ENCODE peak calls at places on chromosomes 7 and 10, in six cellular contexts. One of them, this sample, is unnamed.

GRCh38 chr10:55191236-55191860 is 390.3 kb upstream of the PCDH15 start:
- DNase-seq in transverse colon: no peak
- DNase-seq in stomach: no peak
- DNase-seq in spleen: no peak
- DNase-seq in esophagus muscularis mucosa: no peak
- DNase-seq in GM12891: no peak
- DNase-seq in this sample: no peak

GRCh38 chr10:75662715-75663114 is 231.3 kb downstream of the LRMDA start:
- DNase-seq in transverse colon: peak; percentile 37
- DNase-seq in stomach: no peak
- DNase-seq in spleen: no peak
- DNase-seq in esophagus muscularis mucosa: peak; percentile 93
- DNase-seq in GM12891: no peak
- DNase-seq in this sample: no peak

GRCh38 chr10:127386606-127387327 is 162.3 kb upstream of the NPS start:
- DNase-seq in transverse colon: no peak
- DNase-seq in stomach: no peak
- DNase-seq in spleen: no peak
- DNase-seq in esophagus muscularis mucosa: no peak
- DNase-seq in GM12891: no peak
- DNase-seq in this sample: no peak

GRCh38 chr7:36317276-36317675 is 72.4 kb upstream of the ANLN start:
- DNase-seq in transverse colon: no peak
- DNase-seq in stomach: no peak
- DNase-seq in spleen: no peak
- DNase-seq in esophagus muscularis mucosa: no peak
- DNase-seq in GM12891: no peak
- DNase-seq in this sample: no peak

GRCh38 chr10:7094781-7095180 is 316.1 kb downstream of the SFMBT2 start:
- DNase-seq in transverse colon: no peak
- DNase-seq in stomach: no peak
- DNase-seq in spleen: no peak
- DNase-seq in esophagus muscularis mucosa: no peak
- DNase-seq in GM12891: no peak
- DNase-seq in this sample: no peak

GRCh38 chr7:51023547-51023946 is 240.9 kb upstream of the GRB10 start:
- DNase-seq in transverse colon: no peak
- DNase-seq in stomach: no peak
- DNase-seq in spleen: no peak
- DNase-seq in esophagus muscularis mucosa: peak; percentile 74
- DNase-seq in GM12891: no peak
- DNase-seq in this sample: no peak

GRCh38 chr10:119412831-119413737 is 129.4 kb downstream of the RGS10 start:
- DNase-seq in transverse colon: no peak
- DNase-seq in stomach: no peak
- DNase-seq in spleen: no peak
- DNase-seq in esophagus muscularis mucosa: no peak
- DNase-seq in GM12891: no peak
- DNase-seq in this sample: no peak

GRCh38 chr10:132477066-132477397 is 60.6 kb upstream of the INPP5A start:
- DNase-seq in transverse colon: no peak
- DNase-seq in stomach: no peak
- DNase-seq in spleen: no peak
- DNase-seq in esophagus muscularis mucosa: no peak
- DNase-seq in GM12891: no peak
- DNase-seq in this sample: no peak

GRCh38 chr7:122137291-122138077 is 6.6 kb downstream of the AASS start:
- DNase-seq in transverse colon: no peak
- DNase-seq in stomach: no peak
- DNase-seq in spleen: no peak
- DNase-seq in esophagus muscularis mucosa: no peak
- DNase-seq in GM12891: no peak
- DNase-seq in this sample: no peak

GRCh38 chr10:15642095-15642494 is 77.6 kb downstream of the ITGA8 start:
- DNase-seq in transverse colon: no peak
- DNase-seq in stomach: no peak
- DNase-seq in spleen: no peak
- DNase-seq in esophagus muscularis mucosa: no peak
- DNase-seq in GM12891: no peak
- DNase-seq in this sample: no peak

GRCh38 chr10:12195603-12196506 is at the start of the genes CDC123 and NUDT5:
- DNase-seq in transverse colon: peak; percentile 89
- DNase-seq in stomach: peak; percentile 86
- DNase-seq in spleen: peak; percentile 95
- DNase-seq in esophagus muscularis mucosa: peak; percentile 96
- DNase-seq in GM12891: peak; percentile 72
- DNase-seq in this sample: peak; percentile 75

GRCh38 chr7:2738110-2738509 is 50.1 kb downstream of the AMZ1 start:
- DNase-seq in transverse colon: peak; percentile 41
- DNase-seq in stomach: peak; percentile 26
- DNase-seq in spleen: peak; percentile 70
- DNase-seq in esophagus muscularis mucosa: no peak
- DNase-seq in GM12891: no peak
- DNase-seq in this sample: no peak
- TF ChIP-seq POLR2A in transverse colon: peak; percentile 10
- TF ChIP-seq POLR2A in stomach: no peak
- TF ChIP-seq POLR2A in spleen: no peak
- TF ChIP-seq POLR2A in esophagus muscularis mucosa: no peak
- TF ChIP-seq POLR2A in GM12891: no peak
- TF ChIP-seq POLR2A in this sample: no peak

DNA sequence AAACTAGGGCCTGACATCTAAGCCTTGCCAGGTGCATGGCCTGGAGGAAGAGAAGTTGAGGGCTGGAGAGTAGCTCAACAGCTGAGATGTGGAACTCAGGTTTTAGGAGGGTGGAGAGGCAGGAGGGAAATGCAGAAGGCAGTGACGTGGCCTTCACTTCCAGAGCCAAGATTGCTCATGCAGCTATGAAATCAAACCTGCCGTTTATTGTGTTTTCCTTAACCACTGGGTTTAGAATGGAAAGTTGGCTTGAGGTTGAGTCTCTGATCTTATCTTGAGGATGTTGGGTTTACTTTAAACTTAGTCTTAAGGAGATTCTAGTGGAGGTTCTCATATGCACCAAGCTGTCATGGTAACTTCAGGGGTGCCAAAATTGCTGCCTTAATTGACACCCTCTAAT is 178.6 kb downstream of the SORCS3 start:
- DNase-seq in transverse colon: no peak
- DNase-seq in stomach: no peak
- DNase-seq in spleen: no peak
- DNase-seq in esophagus muscularis mucosa: no peak
- DNase-seq in GM12891: no peak
- DNase-seq in this sample: no peak
- TF ChIP-seq POLR2AphosphoS5 in transverse colon: no peak
- TF ChIP-seq POLR2AphosphoS5 in stomach: no peak
- TF ChIP-seq POLR2AphosphoS5 in spleen: no peak
- TF ChIP-seq POLR2AphosphoS5 in esophagus muscularis mucosa: no peak
- TF ChIP-seq POLR2AphosphoS5 in GM12891: no peak
- TF ChIP-seq POLR2AphosphoS5 in this sample: no peak

DNA sequence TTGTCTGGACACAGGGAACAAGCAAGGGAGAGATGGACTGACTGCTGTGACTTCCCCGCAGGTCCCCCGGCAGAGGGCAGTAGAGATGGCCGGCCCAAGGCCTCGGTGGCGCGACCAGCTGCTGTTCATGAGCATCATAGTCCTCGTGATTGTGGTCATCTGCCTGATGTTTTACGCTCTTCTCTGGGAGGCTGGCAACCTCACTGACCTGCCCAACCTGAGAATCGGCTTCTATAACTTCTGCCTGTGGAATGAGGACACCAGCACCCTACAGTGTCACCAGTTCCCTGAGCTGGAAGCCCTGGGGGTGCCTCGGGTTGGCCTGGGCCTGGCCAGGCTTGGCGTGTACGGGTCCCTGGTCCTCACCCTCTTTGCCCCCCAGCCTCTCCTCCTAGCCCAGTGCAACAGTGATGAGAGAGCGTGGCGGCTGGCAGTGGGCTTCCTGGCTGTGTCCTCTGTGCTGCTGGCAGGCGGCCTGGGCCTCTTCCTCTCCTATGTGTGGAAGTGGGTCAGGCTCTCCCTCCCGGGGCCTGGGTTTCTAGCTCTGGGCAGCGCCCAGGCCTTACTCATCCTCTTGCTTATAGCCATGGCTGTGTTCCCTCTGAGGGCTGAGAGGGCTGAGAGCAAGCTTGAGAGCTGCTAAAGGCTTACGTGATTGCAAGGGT is 6.0 kb downstream of the CYREN start:
- DNase-seq in transverse colon: no peak
- DNase-seq in stomach: no peak
- DNase-seq in spleen: peak; percentile 84
- DNase-seq in esophagus muscularis mucosa: no peak
- DNase-seq in GM12891: no peak
- DNase-seq in this sample: no peak
- TF ChIP-seq POLR2A in transverse colon: no peak
- TF ChIP-seq POLR2A in stomach: no peak
- TF ChIP-seq POLR2A in spleen: no peak
- TF ChIP-seq POLR2A in esophagus muscularis mucosa: no peak
- TF ChIP-seq POLR2A in GM12891: peak; percentile 50
- TF ChIP-seq POLR2A in this sample: no peak

GRCh38 chr10:46267132-46267985 is 19.4 kb upstream of the ANTXRL start:
- DNase-seq in transverse colon: no peak
- DNase-seq in stomach: peak; percentile 9
- DNase-seq in spleen: no peak
- DNase-seq in esophagus muscularis mucosa: no peak
- DNase-seq in GM12891: no peak
- DNase-seq in this sample: no peak

GRCh38 chr10:46264737-46265368 is 21.9 kb upstream of the ANTXRL start:
- DNase-seq in transverse colon: no peak
- DNase-seq in stomach: peak; percentile 18
- DNase-seq in spleen: peak; percentile 61
- DNase-seq in esophagus muscularis mucosa: peak; percentile 85
- DNase-seq in GM12891: no peak
- DNase-seq in this sample: no peak

GRCh38 chr10:46266506-46266985 is 20.3 kb upstream of the ANTXRL start:
- DNase-seq in transverse colon: no peak
- DNase-seq in stomach: peak; percentile 21
- DNase-seq in spleen: peak; percentile 81
- DNase-seq in esophagus muscularis mucosa: no peak
- DNase-seq in GM12891: no peak
- DNase-seq in this sample: no peak

GRCh38 chr10:46263831-46264268 is 22.9 kb upstream of the ANTXRL start:
- DNase-seq in transverse colon: no peak
- DNase-seq in stomach: peak; percentile 14
- DNase-seq in spleen: peak; percentile 50
- DNase-seq in esophagus muscularis mucosa: no peak
- DNase-seq in GM12891: no peak
- DNase-seq in this sample: no peak

GRCh38 chr10:46265981-46266505 is 20.8 kb upstream of the ANTXRL start:
- DNase-seq in transverse colon: no peak
- DNase-seq in stomach: peak; percentile 19
- DNase-seq in spleen: peak; percentile 76
- DNase-seq in esophagus muscularis mucosa: no peak
- DNase-seq in GM12891: no peak
- DNase-seq in this sample: no peak
- TF ChIP-seq POLR2AphosphoS5 in transverse colon: no peak
- TF ChIP-seq POLR2AphosphoS5 in stomach: no peak
- TF ChIP-seq POLR2AphosphoS5 in spleen: no peak
- TF ChIP-seq POLR2AphosphoS5 in esophagus muscularis mucosa: no peak
- TF ChIP-seq POLR2AphosphoS5 in GM12891: no peak
- TF ChIP-seq POLR2AphosphoS5 in this sample: no peak

DNA sequence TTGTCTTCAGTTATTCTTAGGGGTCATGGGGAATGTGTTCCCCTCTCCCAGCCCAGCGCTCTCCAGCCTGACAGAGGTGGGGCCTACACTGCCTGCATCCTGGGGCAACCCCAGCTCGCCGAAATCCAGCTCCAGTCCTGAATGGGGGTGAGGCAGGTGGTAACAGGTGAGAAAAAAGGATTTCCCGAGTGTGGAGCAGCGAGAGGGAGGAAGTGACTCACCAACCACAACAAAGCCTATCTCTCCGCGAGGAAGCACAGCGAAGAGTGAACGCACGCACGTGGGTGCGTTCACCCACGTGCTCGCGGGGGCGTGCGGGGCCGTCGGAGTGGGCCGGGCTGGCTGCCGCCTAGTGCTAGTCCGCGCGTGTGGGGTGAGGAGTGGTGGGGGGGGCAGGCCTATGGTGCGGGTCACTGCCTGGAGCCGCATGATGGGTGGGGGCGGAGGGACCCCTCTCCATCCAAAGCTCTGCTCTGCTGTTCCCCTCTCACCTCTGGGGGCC is 855 bp upstream of the PALD1 start:
- DNase-seq in transverse colon: peak; percentile 23
- DNase-seq in stomach: no peak
- DNase-seq in spleen: peak; percentile 88
- DNase-seq in esophagus muscularis mucosa: no peak
- DNase-seq in GM12891: no peak
- DNase-seq in this sample: no peak
- TF ChIP-seq POLR2A in transverse colon: no peak
- TF ChIP-seq POLR2A in stomach: no peak
- TF ChIP-seq POLR2A in spleen: no peak
- TF ChIP-seq POLR2A in esophagus muscularis mucosa: no peak
- TF ChIP-seq POLR2A in GM12891: no peak
- TF ChIP-seq POLR2A in this sample: no peak